ENCODE peak calls at places on chromosomes 2 and 18, in five cellular contexts. One of them, this sample, is unnamed.

GRCh38 chr2:11524470-11524869 is 9.4 kb upstream of the GREB1 start:
- DNase-seq in glutamatergic neuron: no peak
- DNase-seq in GM12865: no peak
- DNase-seq in kidney epithelial cell: no peak
- DNase-seq in foreskin fibroblast: no peak
- DNase-seq in this sample: no peak

GRCh38 chr2:216768908-216769401 is 73.6 kb upstream of the IGFBP5 start:
- DNase-seq in glutamatergic neuron: no peak
- DNase-seq in GM12865: no peak
- DNase-seq in kidney epithelial cell: no peak
- DNase-seq in foreskin fibroblast: no peak
- DNase-seq in this sample: no peak

GRCh38 chr2:223055836-223056235 is 3.8 kb downstream of the KCNE4 start:
- DNase-seq in GM12865: no peak
- DNase-seq in glutamatergic neuron: no peak
- DNase-seq in foreskin fibroblast: no peak
- DNase-seq in kidney epithelial cell: no peak
- DNase-seq in this sample: no peak

GRCh38 chr18:59650266-59650820 is 46.9 kb downstream of the CCBE1 start:
- DNase-seq in GM12865: no peak
- DNase-seq in foreskin fibroblast: no peak
- DNase-seq in glutamatergic neuron: no peak
- DNase-seq in kidney epithelial cell: no peak
- DNase-seq in this sample: peak

GRCh38 chr2:54830546-54830945 is 107.1 kb downstream of the EML6 start:
- DNase-seq in kidney epithelial cell: no peak
- DNase-seq in foreskin fibroblast: no peak
- DNase-seq in GM12865: no peak
- DNase-seq in glutamatergic neuron: no peak
- DNase-seq in this sample: no peak

GRCh38 chr2:207394812-207395534 is 134.8 kb upstream of the CREB1 start:
- DNase-seq in glutamatergic neuron: no peak
- DNase-seq in GM12865: no peak
- DNase-seq in kidney epithelial cell: peak
- DNase-seq in foreskin fibroblast: peak
- DNase-seq in this sample: peak

GRCh38 chr2:128413718-128414341 is 95.2 kb upstream of the HS6ST1 start:
- DNase-seq in glutamatergic neuron: no peak
- DNase-seq in foreskin fibroblast: no peak
- DNase-seq in GM12865: no peak
- DNase-seq in kidney epithelial cell: no peak
- DNase-seq in this sample: no peak

GRCh38 chr18:68992719-68993482 is 195.0 kb downstream of the CCDC102B start:
- DNase-seq in kidney epithelial cell: no peak
- DNase-seq in GM12865: peak
- DNase-seq in glutamatergic neuron: no peak
- DNase-seq in foreskin fibroblast: no peak
- DNase-seq in this sample: no peak

GRCh38 chr2:152506843-152507242 is 171.9 kb downstream of the FMNL2 start:
- DNase-seq in glutamatergic neuron: no peak
- DNase-seq in foreskin fibroblast: no peak
- DNase-seq in kidney epithelial cell: peak
- DNase-seq in GM12865: peak
- DNase-seq in this sample: no peak

GRCh38 chr18:59783138-59783537 is 85.9 kb upstream of the CCBE1 start:
- DNase-seq in foreskin fibroblast: peak
- DNase-seq in kidney epithelial cell: peak
- DNase-seq in glutamatergic neuron: peak
- DNase-seq in GM12865: peak
- DNase-seq in this sample: no peak

GRCh38 chr2:113203901-113204519 is 30.2 kb downstream of the PSD4 start:
- DNase-seq in GM12865: peak
- DNase-seq in kidney epithelial cell: no peak
- DNase-seq in glutamatergic neuron: peak
- DNase-seq in foreskin fibroblast: peak
- DNase-seq in this sample: no peak

GRCh38 chr18:48106976-48107781 is 176.7 kb upstream of the SMAD2 start:
- DNase-seq in glutamatergic neuron: no peak
- DNase-seq in kidney epithelial cell: no peak
- DNase-seq in foreskin fibroblast: no peak
- DNase-seq in GM12865: no peak
- DNase-seq in this sample: no peak

DNA sequence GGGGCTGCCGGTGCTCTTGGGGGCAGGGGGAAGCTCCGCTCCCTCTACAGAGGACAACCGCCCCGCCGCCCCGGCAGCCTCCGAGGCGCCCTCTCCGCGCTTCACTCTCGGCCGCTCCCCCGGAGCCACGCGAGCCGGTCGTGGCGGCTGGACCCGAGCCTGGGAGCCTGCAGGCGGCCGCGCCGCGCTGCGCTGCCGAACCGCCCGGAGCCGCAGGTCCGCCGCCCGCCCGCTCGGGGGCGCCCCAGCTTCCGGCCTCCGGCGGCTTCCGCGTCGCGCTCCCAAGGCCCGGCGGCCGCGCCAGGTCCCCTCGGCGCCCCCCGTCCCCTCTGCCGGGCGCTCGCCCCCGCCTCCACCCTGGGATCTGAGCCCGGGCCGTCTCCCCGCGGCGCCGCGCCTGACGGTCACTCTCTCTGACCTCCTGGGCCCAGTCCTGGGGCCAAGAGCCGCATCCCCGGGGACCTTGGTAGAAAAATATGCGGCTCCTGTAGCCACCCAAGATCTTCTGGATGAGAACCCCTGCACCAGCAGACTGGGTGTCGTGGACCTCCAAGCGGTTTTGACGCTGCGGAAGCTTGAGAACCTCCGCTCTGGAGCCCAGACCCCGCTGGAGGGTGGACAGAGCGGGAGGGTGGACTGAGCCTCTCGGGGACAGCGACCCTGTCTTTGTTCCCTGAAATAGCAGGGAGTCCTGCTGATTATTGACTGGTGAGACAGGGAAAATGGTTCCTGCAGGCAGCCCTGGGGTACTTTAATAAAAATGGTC is 44.3 kb downstream of the SERTAD2 start:
- DNase-seq in glutamatergic neuron: peak
- DNase-seq in kidney epithelial cell: no peak
- DNase-seq in foreskin fibroblast: no peak
- DNase-seq in GM12865: peak
- DNase-seq in this sample: no peak
- TF ChIP-seq CTCF in glutamatergic neuron: peak
- TF ChIP-seq CTCF in kidney epithelial cell: peak
- TF ChIP-seq CTCF in foreskin fibroblast: no peak
- TF ChIP-seq CTCF in GM12865: peak
- TF ChIP-seq CTCF in this sample: peak

GRCh38 chr18:49926076-49926745 is 112.9 kb upstream of the ACAA2 start:
- DNase-seq in foreskin fibroblast: no peak
- DNase-seq in GM12865: no peak
- DNase-seq in kidney epithelial cell: no peak
- DNase-seq in glutamatergic neuron: no peak
- DNase-seq in this sample: no peak
- TF ChIP-seq CTCF in foreskin fibroblast: no peak
- TF ChIP-seq CTCF in GM12865: no peak
- TF ChIP-seq CTCF in kidney epithelial cell: no peak
- TF ChIP-seq CTCF in glutamatergic neuron: no peak
- TF ChIP-seq CTCF in this sample: no peak

GRCh38 chr2:24490674-24491625 is at the start of gene NCOA1:
- DNase-seq in foreskin fibroblast: peak
- DNase-seq in kidney epithelial cell: peak
- DNase-seq in glutamatergic neuron: peak
- DNase-seq in GM12865: peak
- DNase-seq in this sample: no peak
- TF ChIP-seq CTCF in foreskin fibroblast: no peak
- TF ChIP-seq CTCF in kidney epithelial cell: peak
- TF ChIP-seq CTCF in glutamatergic neuron: no peak
- TF ChIP-seq CTCF in GM12865: peak
- TF ChIP-seq CTCF in this sample: peak

DNA sequence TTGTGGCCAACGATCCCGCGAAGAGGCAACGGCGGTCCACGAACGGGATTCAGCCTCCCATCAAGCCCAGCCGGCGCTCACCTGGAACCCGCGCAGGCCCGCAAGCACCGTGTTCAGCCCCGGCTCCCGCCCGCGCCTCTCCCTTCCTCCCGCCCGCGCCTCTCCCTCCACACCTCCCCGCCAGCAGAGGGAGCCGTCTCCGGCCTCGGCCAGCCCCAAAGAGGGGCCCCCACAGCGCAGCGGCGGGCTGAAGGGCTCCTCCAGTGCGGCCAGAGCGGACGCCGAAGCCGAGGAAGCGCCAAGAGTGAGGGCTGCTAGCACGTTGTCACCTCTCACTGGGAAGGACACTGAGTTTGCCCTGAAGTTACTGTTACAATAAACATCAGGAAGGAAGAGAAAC is 55.3 kb upstream of the LAPTM4A start:
- DNase-seq in kidney epithelial cell: no peak
- DNase-seq in GM12865: no peak
- DNase-seq in foreskin fibroblast: no peak
- DNase-seq in glutamatergic neuron: peak
- DNase-seq in this sample: no peak
- TF ChIP-seq CTCF in kidney epithelial cell: peak
- TF ChIP-seq CTCF in GM12865: no peak
- TF ChIP-seq CTCF in foreskin fibroblast: peak
- TF ChIP-seq CTCF in glutamatergic neuron: peak
- TF ChIP-seq CTCF in this sample: peak